ENCODE peak calls at places on chromosomes 12 and 14, in four cellular contexts. One of them, this sample, is unnamed.

GRCh38 chr12:120750806-120751205 is 25.2 kb downstream of the ACADS start:
- DNase-seq in HepG2: no peak
- DNase-seq in GM12878: no peak
- DNase-seq in H1: no peak
- DNase-seq in this sample: no peak

GRCh38 chr12:58206876-58207275 is 265.5 kb downstream of the ATP23 start:
- DNase-seq in H1: no peak
- DNase-seq in GM12878: no peak
- DNase-seq in HepG2: no peak
- DNase-seq in this sample: no peak

GRCh38 chr14:68110989-68111704 is 291.6 kb downstream of the RAD51B start:
- DNase-seq in HepG2: no peak
- DNase-seq in H1: no peak
- DNase-seq in GM12878: peak; percentile 21
- DNase-seq in this sample: no peak

GRCh38 chr12:113161415-113162016 is 12.0 kb downstream of the CFAP73 start:
- DNase-seq in HepG2: no peak
- DNase-seq in GM12878: no peak
- DNase-seq in H1: peak; percentile 98
- DNase-seq in this sample: peak; percentile 95

GRCh38 chr14:20494935-20495766 is 10.2 kb upstream of the RNASE10 start:
- DNase-seq in H1: no peak
- DNase-seq in GM12878: no peak
- DNase-seq in HepG2: no peak
- DNase-seq in this sample: no peak

GRCh38 chr14:34496679-34497513 is 34.9 kb upstream of the SPTSSA start:
- DNase-seq in HepG2: peak; percentile 99
- DNase-seq in GM12878: no peak
- DNase-seq in H1: peak; percentile 56
- DNase-seq in this sample: peak; percentile 23

GRCh38 chr14:74552623-74553022 is 59.1 kb downstream of the ISCA2 start:
- DNase-seq in HepG2: no peak
- DNase-seq in H1: no peak
- DNase-seq in GM12878: no peak
- DNase-seq in this sample: peak; percentile 94

GRCh38 chr12:128077211-128077916 is 189.6 kb upstream of the TMEM132C start:
- DNase-seq in GM12878: no peak
- DNase-seq in HepG2: no peak
- DNase-seq in H1: no peak
- DNase-seq in this sample: no peak

GRCh38 chr12:42144424-42145196 is at the start of gene GXYLT1:
- DNase-seq in GM12878: peak; percentile 79
- DNase-seq in H1: peak; percentile 65
- DNase-seq in HepG2: peak; percentile 79
- DNase-seq in this sample: peak; percentile 97

GRCh38 chr12:109264095-109264942 is 44.8 kb downstream of the FOXN4 start:
- DNase-seq in GM12878: no peak
- DNase-seq in H1: peak; percentile 76
- DNase-seq in HepG2: peak; percentile 67
- DNase-seq in this sample: peak; percentile 90

GRCh38 chr12:129870146-129870545 is 33.7 kb downstream of the TMEM132D start:
- DNase-seq in GM12878: no peak
- DNase-seq in H1: no peak
- DNase-seq in HepG2: no peak
- DNase-seq in this sample: no peak

GRCh38 chr12:50166776-50167025 is 468 bp downstream of the CERS5 start:
- DNase-seq in HepG2: no peak
- DNase-seq in GM12878: no peak
- DNase-seq in H1: no peak
- DNase-seq in this sample: no peak

GRCh38 chr12:90858261-90858660 is 96.7 kb downstream of the CCER1 start:
- DNase-seq in GM12878: no peak
- DNase-seq in HepG2: peak; percentile 83
- DNase-seq in H1: no peak
- DNase-seq in this sample: no peak

GRCh38 chr12:75632452-75632851 is 121.0 kb upstream of the KRR1 start:
- DNase-seq in HepG2: no peak
- DNase-seq in GM12878: no peak
- DNase-seq in H1: no peak
- DNase-seq in this sample: no peak

GRCh38 chr14:21070083-21070609 is at the start of gene ARHGEF40:
- DNase-seq in H1: no peak
- DNase-seq in HepG2: no peak
- DNase-seq in GM12878: no peak
- DNase-seq in this sample: peak; percentile 87

GRCh38 chr14:66541627-66542026 is 33.7 kb downstream of the GPHN start:
- DNase-seq in GM12878: no peak
- DNase-seq in HepG2: no peak
- DNase-seq in H1: no peak
- DNase-seq in this sample: no peak

GRCh38 chr14:71472961-71473340 is 459.3 kb upstream of the RGS6 start:
- DNase-seq in HepG2: no peak
- DNase-seq in H1: no peak
- DNase-seq in GM12878: no peak
- DNase-seq in this sample: no peak

GRCh38 chr12:120761581-120761980 is 36.0 kb downstream of the ACADS start:
- DNase-seq in H1: no peak
- DNase-seq in GM12878: no peak
- DNase-seq in HepG2: no peak
- DNase-seq in this sample: no peak

GRCh38 chr14:31740688-31741087 is 179.5 kb downstream of the NUBPL start:
- DNase-seq in GM12878: no peak
- DNase-seq in HepG2: no peak
- DNase-seq in H1: no peak
- DNase-seq in this sample: no peak

GRCh38 chr12:88896958-88897357 is 316.7 kb upstream of the KITLG start:
- DNase-seq in H1: no peak
- DNase-seq in HepG2: no peak
- DNase-seq in GM12878: no peak
- DNase-seq in this sample: no peak

GRCh38 chr14:63853831-63854293 is 1.1 kb downstream of the SYNE2 start:
- DNase-seq in HepG2: peak; percentile 20
- DNase-seq in H1: no peak
- DNase-seq in GM12878: no peak
- DNase-seq in this sample: peak; percentile 60

GRCh38 chr12:19474147-19474546 is 34.9 kb downstream of the AEBP2 start:
- DNase-seq in H1: no peak
- DNase-seq in HepG2: no peak
- DNase-seq in GM12878: no peak
- DNase-seq in this sample: no peak

GRCh38 chr12:110913119-110914056 is 7.0 kb downstream of the MYL2 start:
- DNase-seq in H1: no peak
- DNase-seq in HepG2: no peak
- DNase-seq in GM12878: peak; percentile 95
- DNase-seq in this sample: no peak

GRCh38 chr14:97251423-97252155 is 454.4 kb downstream of the VRK1 start:
- DNase-seq in HepG2: no peak
- DNase-seq in GM12878: no peak
- DNase-seq in H1: peak; percentile 13
- DNase-seq in this sample: no peak

GRCh38 chr12:24991209-24992049 is 42.5 kb upstream of the BCAT1 start:
- DNase-seq in HepG2: peak; percentile 45
- DNase-seq in GM12878: peak; percentile 65
- DNase-seq in H1: no peak
- DNase-seq in this sample: peak; percentile 56

DNA sequence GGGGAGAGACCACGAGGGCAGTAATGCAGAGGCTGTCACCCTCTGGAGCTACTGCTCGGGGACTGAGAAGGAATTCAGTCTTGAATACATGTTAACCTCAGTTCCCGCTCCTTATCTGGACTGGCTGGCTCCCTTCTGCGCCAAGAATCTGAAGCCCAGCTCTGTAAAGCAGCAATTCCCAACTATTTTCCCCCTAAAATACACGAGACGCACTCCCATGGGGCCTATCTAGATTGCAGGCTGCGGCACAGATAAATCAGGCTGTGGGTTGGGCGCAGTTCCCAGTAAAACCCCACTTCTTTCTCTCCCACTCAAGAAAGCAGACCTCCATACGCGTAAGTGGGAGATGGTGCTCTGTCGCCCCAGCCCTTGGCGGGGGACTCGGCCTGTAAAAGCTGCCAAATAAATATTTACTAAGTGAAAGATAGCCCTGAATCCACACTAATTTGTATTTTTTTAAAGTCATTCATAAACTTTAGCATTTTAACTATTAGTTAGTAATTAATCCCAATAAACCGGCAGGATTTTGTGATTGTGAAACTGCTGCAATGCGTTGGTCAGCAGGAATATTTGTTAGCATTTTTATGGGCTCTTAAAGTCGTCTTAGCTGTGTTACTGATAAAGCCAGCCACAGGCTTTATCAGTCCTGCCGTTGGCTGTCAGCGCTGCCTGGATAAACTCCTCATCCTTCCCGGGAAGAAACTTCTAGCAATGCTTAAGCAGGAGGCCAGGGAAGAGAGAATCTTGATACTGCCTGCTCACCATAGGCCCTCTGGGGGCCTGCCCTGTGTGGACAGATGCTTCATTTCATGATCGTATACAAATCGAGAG is 17.8 kb downstream of the FBXL14 start:
- DNase-seq in GM12878: no peak
- DNase-seq in H1: no peak
- DNase-seq in HepG2: no peak
- DNase-seq in this sample: peak; percentile 37
- TF ChIP-seq TCF12 in GM12878: no peak
- TF ChIP-seq TCF12 in H1: no peak
- TF ChIP-seq TCF12 in HepG2: no peak
- TF ChIP-seq TCF12 in this sample: no peak

DNA sequence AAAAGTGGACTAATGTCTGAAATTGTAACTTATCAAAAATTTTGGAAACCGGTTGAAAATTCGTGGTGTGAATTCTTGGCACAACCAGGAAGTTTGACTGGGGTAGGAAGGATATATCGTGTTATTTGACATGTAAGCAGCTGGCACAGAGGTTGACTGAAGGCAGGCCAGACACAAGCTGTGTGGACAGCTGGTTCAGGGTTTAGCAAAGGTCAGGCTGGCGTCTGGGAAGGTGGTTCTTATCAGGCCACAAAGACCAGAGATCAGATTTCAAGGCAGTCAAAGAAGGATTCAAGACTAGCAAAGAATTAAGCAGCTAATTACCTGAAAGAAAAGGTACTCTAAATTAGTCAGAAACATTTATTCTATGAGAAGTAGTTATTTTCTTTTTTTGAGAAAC is 450.2 kb upstream of the MDGA2 start:
- DNase-seq in HepG2: no peak
- DNase-seq in H1: no peak
- DNase-seq in GM12878: no peak
- DNase-seq in this sample: no peak
- TF ChIP-seq TCF12 in HepG2: no peak
- TF ChIP-seq TCF12 in H1: no peak
- TF ChIP-seq TCF12 in GM12878: no peak
- TF ChIP-seq TCF12 in this sample: no peak

GRCh38 chr14:30656190-30656632 is 34.1 kb downstream of the SCFD1 start:
- DNase-seq in HepG2: peak; percentile 68
- DNase-seq in H1: no peak
- DNase-seq in GM12878: peak; percentile 4
- DNase-seq in this sample: peak; percentile 18
- TF ChIP-seq TCF12 in HepG2: no peak
- TF ChIP-seq TCF12 in H1: no peak
- TF ChIP-seq TCF12 in GM12878: no peak
- TF ChIP-seq TCF12 in this sample: no peak

GRCh38 chr14:92693998-92694780 is 54.2 kb downstream of the LGMN start:
- DNase-seq in H1: no peak
- DNase-seq in GM12878: no peak
- DNase-seq in HepG2: peak; percentile 88
- DNase-seq in this sample: no peak
- TF ChIP-seq TCF12 in H1: no peak
- TF ChIP-seq TCF12 in GM12878: no peak
- TF ChIP-seq TCF12 in HepG2: no peak
- TF ChIP-seq TCF12 in this sample: no peak

GRCh38 chr12:57150400-57150799 is 3.0 kb upstream of the LRP1-AS start:
- DNase-seq in H1: no peak
- DNase-seq in GM12878: no peak
- DNase-seq in HepG2: no peak
- DNase-seq in this sample: no peak

GRCh38 chr12:57146925-57147640 is at the start of gene LRP1-AS:
- DNase-seq in HepG2: peak; percentile 90
- DNase-seq in H1: no peak
- DNase-seq in GM12878: no peak
- DNase-seq in this sample: no peak

GRCh38 chr12:57148469-57149308 is 1.3 kb upstream of the LRP1-AS start:
- DNase-seq in H1: no peak
- DNase-seq in HepG2: peak; percentile 73
- DNase-seq in GM12878: no peak
- DNase-seq in this sample: no peak

GRCh38 chr12:57147641-57147944 is 174 bp upstream of the LRP1-AS start:
- DNase-seq in HepG2: peak; percentile 44
- DNase-seq in GM12878: no peak
- DNase-seq in H1: no peak
- DNase-seq in this sample: no peak

GRCh38 chr12:57149309-57149900 is 2.0 kb upstream of the LRP1-AS start:
- DNase-seq in GM12878: no peak
- DNase-seq in H1: no peak
- DNase-seq in HepG2: peak; percentile 27
- DNase-seq in this sample: no peak
- TF ChIP-seq TCF12 in GM12878: no peak
- TF ChIP-seq TCF12 in H1: no peak
- TF ChIP-seq TCF12 in HepG2: no peak
- TF ChIP-seq TCF12 in this sample: no peak

GRCh38 chr12:100566887-100567637 is 6.4 kb upstream of the GAS2L3 start:
- DNase-seq in GM12878: peak; percentile 71
- DNase-seq in HepG2: no peak
- DNase-seq in H1: no peak
- DNase-seq in this sample: no peak
- TF ChIP-seq TCF12 in GM12878: no peak
- TF ChIP-seq TCF12 in HepG2: no peak
- TF ChIP-seq TCF12 in H1: no peak
- TF ChIP-seq TCF12 in this sample: no peak

DNA sequence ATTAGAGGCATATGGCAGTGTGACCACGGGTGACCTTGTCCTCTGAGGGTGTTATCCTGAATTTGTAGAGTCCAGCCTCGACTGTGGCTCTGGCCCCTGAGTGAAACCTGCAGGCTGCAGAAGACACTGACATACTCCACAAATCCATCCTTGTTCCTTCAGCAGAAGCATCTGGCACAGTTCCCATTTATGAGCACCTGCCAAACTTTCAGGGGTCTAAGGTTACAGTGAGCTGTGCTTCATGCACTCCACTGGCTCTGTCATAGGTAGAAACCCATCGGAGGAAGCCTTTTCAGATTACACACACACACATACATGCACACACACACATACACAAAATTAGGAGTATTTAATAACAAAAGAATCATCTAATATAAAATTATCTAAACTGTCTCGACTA is 13.6 kb upstream of the NUAK1 start:
- DNase-seq in GM12878: no peak
- DNase-seq in HepG2: no peak
- DNase-seq in H1: no peak
- DNase-seq in this sample: no peak
- TF ChIP-seq TCF12 in GM12878: no peak
- TF ChIP-seq TCF12 in HepG2: no peak
- TF ChIP-seq TCF12 in H1: no peak
- TF ChIP-seq TCF12 in this sample: no peak

This sample was measured in SK-N-SH.